ENCODE peak calls at places on chromosomes 2 and 18, in nine cellular contexts. H, D, O, F, J, R, T, L and Q are unnamed samples.

GRCh38 chr2:99850076-99850710 is 292.2 kb downstream of the AFF3 start:
- DNase-seq in H (no peak), D (no peak), O (no peak), F (no peak), J (no peak), R (no peak), T (no peak), L (peak; percentile 12), Q (no peak)

GRCh38 chr18:2096581-2096980 is 474.7 kb downstream of the METTL4 start:
- DNase-seq in H (no peak), D (no peak), O (no peak), F (no peak), J (no peak), R (no peak), T (no peak), L (no peak), Q (no peak)

GRCh38 chr18:35162995-35163394 is 77.8 kb upstream of the ZNF397 start:
- DNase-seq in H (no peak), D (no peak), O (no peak), F (no peak), J (no peak), R (no peak), T (no peak), L (no peak), Q (no peak)

GRCh38 chr2:144102386-144102785 is 417.5 kb downstream of the ZEB2 start:
- DNase-seq in H (no peak), D (no peak), O (no peak), F (no peak), J (no peak), R (no peak), T (no peak), L (no peak), Q (no peak)

GRCh38 chr2:48332286-48332685 is 197.7 kb upstream of the STON1 start:
- DNase-seq in H (no peak), D (no peak), O (no peak), F (no peak), J (no peak), R (no peak), T (no peak), L (no peak), Q (peak; percentile 13)

GRCh38 chr2:73836141-73836943 is 7.6 kb downstream of the STAMBP start:
- DNase-seq in H (no peak), D (no peak), O (no peak), F (no peak), J (no peak), R (no peak), T (no peak), L (no peak), Q (no peak)

GRCh38 chr2:110991951-110992350 is 128.8 kb upstream of the BCL2L11 start:
- DNase-seq in H (no peak), D (no peak), O (no peak), F (no peak), J (no peak), R (peak; percentile 11), T (no peak), L (no peak), Q (no peak)

GRCh38 chr18:31203086-31203793 is 40.6 kb upstream of the DSC1 start:
- DNase-seq in H (no peak), D (no peak), O (no peak), F (no peak), J (no peak), R (no peak), T (no peak), L (no peak), Q (peak; percentile 16)

GRCh38 chr2:168371273-168371992 is 84.6 kb upstream of the CERS6 start:
- DNase-seq in H (no peak), D (no peak), O (no peak), F (no peak), J (no peak), R (no peak), T (no peak), L (no peak), Q (no peak)

GRCh38 chr18:35477497-35477896 is 20.3 kb downstream of the INO80C start:
- DNase-seq in H (no peak), D (no peak), O (no peak), F (no peak), J (no peak), R (no peak), T (no peak), L (no peak), Q (no peak)

GRCh38 chr2:113854970-113855740 is 34.7 kb upstream of the ACTR3 start:
- DNase-seq in H (no peak), D (no peak), O (no peak), F (no peak), J (no peak), R (no peak), T (no peak), L (no peak), Q (no peak)

GRCh38 chr18:80233899-80234298 is 13.4 kb downstream of the PARD6G start:
- DNase-seq in H (no peak), D (no peak), O (no peak), F (no peak), J (no peak), R (no peak), T (no peak), L (no peak), Q (no peak)

GRCh38 chr2:100182494-100183355 is 40.3 kb upstream of the AFF3 start:
- DNase-seq in H (no peak), D (no peak), O (no peak), F (no peak), J (no peak), R (no peak), T (no peak), L (no peak), Q (peak; percentile 63)

GRCh38 chr18:57585421-57585820 is 1.1 kb downstream of the FECH start:
- DNase-seq in H (no peak), D (no peak), O (no peak), F (no peak), J (no peak), R (no peak), T (no peak), L (no peak), Q (no peak)

GRCh38 chr2:225100269-225100668 is 58.0 kb upstream of the DOCK10 start:
- DNase-seq in H (no peak), D (no peak), O (no peak), F (no peak), J (no peak), R (no peak), T (no peak), L (no peak), Q (no peak)

GRCh38 chr2:103361712-103362111 is 599.9 kb downstream of the TMEM182 start:
- DNase-seq in H (no peak), D (no peak), O (no peak), F (no peak), J (no peak), R (peak; percentile 25), T (no peak), L (no peak), Q (no peak)

GRCh38 chr2:216601632-216602409 is 31.4 kb upstream of the IGFBP2 start:
- DNase-seq in H (no peak), D (no peak), O (no peak), F (no peak), J (no peak), R (no peak), T (no peak), L (no peak), Q (no peak)

GRCh38 chr2:8487461-8487932 is 194.4 kb upstream of the ID2 start:
- DNase-seq in H (no peak), D (no peak), O (no peak), F (no peak), J (no peak), R (no peak), T (no peak), L (no peak), Q (no peak)

GRCh38 chr2:46720592-46721185 is 194.9 kb downstream of the MCFD2 start:
- DNase-seq in H (no peak), D (no peak), O (no peak), F (no peak), J (no peak), R (no peak), T (no peak), L (no peak), Q (no peak)

GRCh38 chr2:159201321-159202063 is 85.0 kb downstream of the WDSUB1 start:
- DNase-seq in H (no peak), D (no peak), O (no peak), F (no peak), J (no peak), R (no peak), T (no peak), L (no peak), Q (no peak)

GRCh38 chr2:121335294-121336290 is 50.6 kb upstream of the TFCP2L1 start:
- DNase-seq in H (no peak), D (no peak), O (no peak), F (no peak), J (no peak), R (peak; percentile 21), T (no peak), L (no peak), Q (no peak)

GRCh38 chr2:66539452-66539851 is 104.5 kb downstream of the MEIS1 start:
- DNase-seq in H (no peak), D (no peak), O (no peak), F (no peak), J (no peak), R (no peak), T (no peak), L (no peak), Q (no peak)

GRCh38 chr2:10169053-10169578 is 46.6 kb downstream of the RRM2 start:
- DNase-seq in H (no peak), D (no peak), O (no peak), F (no peak), J (no peak), R (no peak), T (no peak), L (no peak), Q (no peak)

GRCh38 chr2:223681125-223681524 is 79.0 kb upstream of the SCG2 start:
- DNase-seq in H (no peak), D (no peak), O (no peak), F (no peak), J (no peak), R (no peak), T (no peak), L (no peak), Q (no peak)

GRCh38 chr2:192288290-192288689 is 93.6 kb upstream of the TMEFF2 start:
- DNase-seq in H (no peak), D (no peak), O (no peak), F (no peak), J (no peak), R (peak; percentile 40), T (no peak), L (peak; percentile 28), Q (no peak)

GRCh38 chr2:213816583-213816982 is 532.3 kb downstream of the SPAG16 start:
- DNase-seq in H (no peak), D (no peak), O (no peak), F (no peak), J (no peak), R (no peak), T (no peak), L (no peak), Q (no peak)

GRCh38 chr2:199440118-199440517 is 17.6 kb downstream of the SATB2 start:
- DNase-seq in H (no peak), D (no peak), O (no peak), F (no peak), J (no peak), R (no peak), T (no peak), L (no peak), Q (no peak)

GRCh38 chr2:85913854-85914524 is 25.2 kb upstream of the ST3GAL5 start:
- DNase-seq in H (no peak), D (no peak), O (no peak), F (no peak), J (no peak), R (no peak), T (no peak), L (no peak), Q (no peak)

GRCh38 chr18:69082497-69082896 is 284.6 kb downstream of the CCDC102B start:
- DNase-seq in H (no peak), D (no peak), O (no peak), F (no peak), J (no peak), R (no peak), T (no peak), L (no peak), Q (no peak)

GRCh38 chr2:40363631-40364030 is 88.3 kb downstream of the SLC8A1 start:
- DNase-seq in H (no peak), D (no peak), O (no peak), F (no peak), J (no peak), R (no peak), T (no peak), L (no peak), Q (no peak)

GRCh38 chr2:215441560-215442391 is 5.9 kb upstream of the FN1 start:
- DNase-seq in H (no peak), D (no peak), O (no peak), F (no peak), J (no peak), R (no peak), T (no peak), L (no peak), Q (no peak)